ENCODE peak calls at places on chromosomes 7 and 10, in ten cellular contexts. P is hepatocyte, C is breast epithelium, L is ovary, Z is brain microvascular endothelial cell, F is fibroblast of the aortic adventitia, I is OCI-LY7, O is PC-3, M is fibroblast of lung, G is GM23338. D is an unnamed sample.

GRCh38 chr10:12510566-12510965 is 161.2 kb downstream of the CAMK1D start:
- DNase-seq in P (no peak), C (no peak), L (no peak), Z (peak; percentile 22), F (no peak), I (no peak), O (peak; percentile 1), M (no peak), G (no peak), D (no peak)

GRCh38 chr7:107111196-107111595 is 57.6 kb upstream of the HBP1 start:
- DNase-seq in P (no peak), C (no peak), L (no peak), Z (no peak), F (no peak), I (peak; percentile 64), O (no peak), M (no peak), G (no peak), D (no peak)

GRCh38 chr7:109752068-109752467 is 1182.4 kb downstream of the DNAJB9 start:
- DNase-seq in P (no peak), C (no peak), L (no peak), Z (no peak), F (no peak), I (no peak), O (no peak), M (no peak), G (no peak), D (no peak)

GRCh38 chr7:111356941-111357340 is 205.4 kb downstream of the IMMP2L start:
- DNase-seq in P (no peak), C (no peak), L (no peak), Z (no peak), F (peak; percentile 16), I (no peak), O (no peak), M (no peak), G (no peak), D (no peak)

GRCh38 chr10:130137077-130137448 is 872 bp downstream of the GLRX3 start:
- DNase-seq in P (peak; percentile 68), C (no peak), L (no peak), Z (peak; percentile 35), F (peak; percentile 47), I (no peak), O (peak; percentile 17), M (peak; percentile 24), G (no peak), D (peak; percentile 45)

GRCh38 chr7:75980126-75980864 is 14.1 kb downstream of the TMEM120A start:
- DNase-seq in P (no peak), C (no peak), L (no peak), Z (no peak), F (no peak), I (no peak), O (no peak), M (no peak), G (no peak), D (no peak)

GRCh38 chr7:128835231-128835751 is 5.1 kb downstream of the FLNC start:
- DNase-seq in P (no peak), C (no peak), L (no peak), Z (no peak), F (no peak), I (no peak), O (no peak), M (no peak), G (no peak), D (no peak)

GRCh38 chr7:134085315-134085714 is 41.8 kb upstream of the LRGUK start:
- DNase-seq in P (no peak), C (no peak), L (no peak), Z (no peak), F (no peak), I (no peak), O (peak; percentile 0), M (no peak), G (no peak), D (no peak)

GRCh38 chr7:149310113-149310836 is 48.3 kb downstream of the ZNF783 start:
- DNase-seq in P (peak; percentile 65), C (no peak), L (no peak), Z (peak; percentile 78), F (peak; percentile 91), I (peak; percentile 63), O (peak; percentile 80), M (peak; percentile 88), G (peak; percentile 83), D (peak; percentile 86)

GRCh38 chr7:24865994-24866615 is 108.8 kb upstream of the GSDME start:
- DNase-seq in P (no peak), C (no peak), L (no peak), Z (no peak), F (no peak), I (no peak), O (no peak), M (no peak), G (no peak), D (no peak)

GRCh38 chr7:155168607-155169006 is 98.5 kb downstream of the HTR5A start:
- DNase-seq in P (no peak), C (no peak), L (no peak), Z (no peak), F (no peak), I (no peak), O (no peak), M (no peak), G (no peak), D (no peak)

GRCh38 chr10:119177708-119178370 is 773 bp downstream of the PRDX3 start:
- DNase-seq in P (no peak), C (no peak), L (no peak), Z (peak; percentile 16), F (no peak), I (no peak), O (no peak), M (no peak), G (no peak), D (no peak)

GRCh38 chr7:362416-363096 is 72.6 kb downstream of the FOXL3 start:
- DNase-seq in P (no peak), C (no peak), L (no peak), Z (no peak), F (peak; percentile 13), I (no peak), O (peak; percentile 12), M (peak; percentile 49), G (no peak), D (peak; percentile 41)

GRCh38 chr7:93298671-93299070 is 66.5 kb downstream of the VPS50 start:
- DNase-seq in P (no peak), C (no peak), L (no peak), Z (peak; percentile 46), F (peak; percentile 12), I (no peak), O (no peak), M (no peak), G (no peak), D (peak; percentile 35)

GRCh38 chr10:102713814-102714620 is at the start of gene ARL3:
- DNase-seq in P (peak; percentile 100), C (peak; percentile 97), L (peak; percentile 98), Z (peak; percentile 97), F (peak; percentile 96), I (peak; percentile 99), O (peak; percentile 98), M (peak; percentile 97), G (peak; percentile 98), D (peak; percentile 98)
- TF ChIP-seq CTCF in P (peak; percentile 20), C (peak; percentile 60), L (peak; percentile 52), Z (peak; percentile 56), F (no peak), I (peak; percentile 67), O (peak; percentile 27), M (no peak), G (no peak), D (no peak)

GRCh38 chr10:123891147-123892011 is at the start of gene CPXM2:
- DNase-seq in P (peak; percentile 15), C (no peak), L (peak; percentile 27), Z (no peak), F (no peak), I (no peak), O (no peak), M (no peak), G (peak; percentile 75), D (no peak)

GRCh38 chr10:123890761-123891146 is 853 bp downstream of the CPXM2 start:
- DNase-seq in P (no peak), C (no peak), L (no peak), Z (no peak), F (peak; percentile 40), I (no peak), O (no peak), M (no peak), G (no peak), D (no peak)

GRCh38 chr10:123890246-123890645 is 1.4 kb downstream of the CPXM2 start:
- DNase-seq in P (no peak), C (no peak), L (no peak), Z (no peak), F (peak; percentile 50), I (no peak), O (no peak), M (no peak), G (no peak), D (no peak)

GRCh38 chr10:123896217-123896927 is 4.8 kb upstream of the CPXM2 start:
- DNase-seq in P (no peak), C (no peak), L (no peak), Z (no peak), F (no peak), I (no peak), O (no peak), M (peak; percentile 1), G (no peak), D (no peak)

DNA sequence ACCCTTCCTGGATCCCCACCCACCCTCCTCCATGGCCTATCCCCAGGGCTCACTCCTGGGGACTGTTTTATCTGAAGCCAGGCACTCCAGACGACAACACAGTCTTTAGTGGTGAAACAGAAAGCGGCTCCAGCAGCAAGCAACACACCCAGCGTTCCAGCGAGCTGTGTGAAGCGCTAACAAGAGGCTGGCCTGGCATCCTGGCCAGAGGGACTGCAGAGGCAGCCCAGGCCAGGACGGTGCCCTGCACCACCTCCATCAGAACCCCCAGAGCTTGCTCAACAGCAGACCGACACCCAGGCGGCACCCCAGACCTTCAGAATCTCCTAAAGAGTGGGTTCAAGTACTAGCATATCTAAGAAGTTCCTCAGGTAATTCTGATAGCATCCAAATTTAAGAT is 2.0 kb upstream of the CPXM2 start:
- DNase-seq in P (no peak), C (no peak), L (no peak), Z (no peak), F (no peak), I (no peak), O (no peak), M (no peak), G (no peak), D (no peak)
- H3K4me3 ChIP-seq in P (no peak overlapping the region), C (no peak overlapping the region), L (no peak overlapping the region), Z (no peak overlapping the region), F (no peak overlapping the region), I (no peak overlapping the region), O (no peak overlapping the region), M (no peak overlapping the region), G (no peak overlapping the region), D (no peak overlapping the region)

GRCh38 chr10:71912431-71912830 is 51.8 kb upstream of the CHST3 start:
- DNase-seq in P (no peak), C (no peak), L (no peak), Z (no peak), F (peak; percentile 8), I (no peak), O (peak; percentile 13), M (no peak), G (peak; percentile 51), D (no peak)
- TF ChIP-seq CTCF in P (no peak), C (no peak), L (no peak), Z (peak; percentile 48), F (peak; percentile 25), I (no peak), O (peak; percentile 20), M (no peak), G (peak; percentile 8), D (peak; percentile 8)

DNA sequence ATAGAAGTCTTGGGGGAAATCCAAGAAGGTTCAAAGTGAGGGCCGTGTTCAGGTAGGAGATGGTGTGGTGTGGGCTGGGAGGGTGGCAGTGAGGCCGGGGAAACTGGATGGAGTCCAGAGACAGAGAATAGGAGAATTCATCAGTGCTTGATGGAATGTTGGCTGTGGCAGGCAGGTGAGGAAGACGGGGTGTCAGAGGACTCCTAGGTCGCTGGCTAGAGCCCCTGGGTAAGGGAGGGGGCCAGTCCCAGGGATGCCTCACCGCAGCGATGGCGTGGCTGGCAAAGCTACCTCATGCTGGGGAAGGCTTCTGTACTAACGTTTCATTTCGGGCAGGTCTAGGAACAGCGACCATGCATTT is 373.0 kb downstream of the RPS24 start:
- DNase-seq in P (no peak), C (no peak), L (no peak), Z (no peak), F (no peak), I (no peak), O (no peak), M (no peak), G (no peak), D (no peak)
- H3K4me3 ChIP-seq in P (no peak overlapping the region), C (peak overlapping the region; percentile 47), L (peak overlapping the region; percentile 33), Z (peak overlapping the region; percentile 57), F (peak overlapping the region; percentile 35), I (no peak overlapping the region), O (peak overlapping the region; percentile 53), M (peak overlapping the region; percentile 40), G (peak overlapping the region; percentile 68), D (peak overlapping the region; percentile 44)

D was measured in fibroblast of pulmonary artery.